ENCODE peak calls at places on chromosome 14, in five cellular contexts. V is pons, W is WTC11, S is iris pigment epithelial cell, R is GDM1. H is an unnamed sample.

GRCh38 chr14:94494085-94494484 is 15.2 kb downstream of the SERPINA12 start:
- DNase-seq in V (no peak), W (no peak), S (no peak), R (no peak), H (no peak)

GRCh38 chr14:56124296-56124695 is 6.1 kb downstream of the PELI2 start:
- DNase-seq in V (no peak), W (no peak), S (no peak), R (no peak), H (no peak)

GRCh38 chr14:104112609-104113571 is 25.5 kb upstream of the KIF26A start:
- DNase-seq in V (no peak), W (peak), S (no peak), R (no peak), H (no peak)

GRCh38 chr14:75831455-75831854 is 150.3 kb downstream of the TGFB3 start:
- DNase-seq in V (no peak), W (no peak), S (peak), R (no peak), H (no peak)

GRCh38 chr14:100554082-100554677 is 33.0 kb downstream of the BEGAIN start:
- DNase-seq in V (no peak), W (no peak), S (no peak), R (no peak), H (peak)

GRCh38 chr14:21072781-21073339 is 2.8 kb downstream of the ARHGEF40 start:
- DNase-seq in V (no peak), W (no peak), S (no peak), R (no peak), H (no peak)

GRCh38 chr14:92982941-92983340 is 60.0 kb downstream of the CHGA start:
- DNase-seq in V (no peak), W (no peak), S (no peak), R (no peak), H (no peak)

GRCh38 chr14:20907214-20907613 is 16.0 kb downstream of the RNASE3 start:
- DNase-seq in V (no peak), W (no peak), S (no peak), R (no peak), H (no peak)

GRCh38 chr14:104882325-104882973 is 17.4 kb downstream of the CEP170B start:
- DNase-seq in V (no peak), W (peak), S (peak), R (no peak), H (no peak)

GRCh38 chr14:75204106-75204505 is 27.7 kb upstream of the TMED10 start:
- DNase-seq in V (no peak), W (no peak), S (peak), R (no peak), H (no peak)

GRCh38 chr14:64584185-64584584 is 34.4 kb downstream of the PPP1R36 start:
- DNase-seq in V (no peak), W (no peak), S (no peak), R (no peak), H (no peak)

GRCh38 chr14:87184180-87184579 is 808.8 kb downstream of the GALC start:
- DNase-seq in V (no peak), W (no peak), S (no peak), R (no peak), H (no peak)

H was measured in MV-4-11.